ENCODE peak calls at places on chromosomes 2 and 18, in ten cellular contexts. M, N, Z, O, P, A, L, B, Q and K are unnamed samples. For H3K27me3, the result is how much of the 10 kb centered on the place peaks cover.

GRCh38 chr2:71694501-71695234 is 241.3 kb downstream of the DYSF start:
- DNase-seq in B (no peak), Q (no peak), O (no peak), P (no peak), M (no peak), N (no peak), A (no peak), Z (no peak), L (no peak), K (no peak)

GRCh38 chr18:65750421-65751144 is at the start of gene CDH7:
- DNase-seq in O (no peak), L (no peak), Z (no peak), Q (peak), B (no peak), M (peak), P (no peak), A (no peak), N (no peak), K (no peak)

GRCh38 chr18:70366174-70366573 is 77.3 kb downstream of the SOCS6 start:
- DNase-seq in Q (no peak), N (no peak), L (no peak), Z (no peak), B (no peak), M (no peak), P (no peak), A (no peak), O (no peak), K (no peak)

GRCh38 chr2:101251844-101252407 is 760 bp upstream of the CNOT11 start:
- DNase-seq in M (peak), L (peak), P (no peak), O (no peak), Z (no peak), A (no peak), N (peak), Q (no peak), B (peak), K (peak)

GRCh38 chr18:47150824-47151366 is 595 bp upstream of the HDHD2 start:
- DNase-seq in M (no peak), Z (no peak), P (no peak), L (peak), A (no peak), B (no peak), O (peak), N (peak), Q (no peak), K (no peak)

GRCh38 chr2:160282063-160282580 is 82.0 kb upstream of the ITGB6 start:
- DNase-seq in B (no peak), M (no peak), Z (no peak), A (no peak), O (no peak), Q (no peak), N (no peak), L (no peak), P (no peak), K (no peak)

GRCh38 chr2:9085353-9085752 is 81.9 kb upstream of the MBOAT2 start:
- DNase-seq in L (no peak), Z (peak), Q (no peak), A (no peak), N (no peak), B (no peak), P (no peak), M (no peak), O (no peak), K (no peak)

GRCh38 chr18:13376841-13377351 is 158.3 kb downstream of the LDLRAD4 start:
- DNase-seq in B (peak), A (peak), P (no peak), L (peak), N (no peak), Z (no peak), M (no peak), Q (no peak), O (no peak), K (no peak)

GRCh38 chr2:159249955-159250723 is 36.4 kb downstream of the WDSUB1 start:
- DNase-seq in A (peak), O (peak), M (peak), B (no peak), N (peak), P (no peak), L (no peak), Z (peak), Q (peak), K (no peak)

GRCh38 chr2:85843543-85843942 is 45.2 kb downstream of the ST3GAL5 start:
- DNase-seq in O (no peak), Z (no peak), N (no peak), B (no peak), P (no peak), A (no peak), Q (no peak), M (no peak), L (no peak), K (peak)

GRCh38 chr2:74093426-74093825 is 54.3 kb downstream of the BOLA3 start:
- DNase-seq in P (no peak), L (no peak), B (no peak), A (no peak), Z (no peak), Q (no peak), O (no peak), M (no peak), N (no peak), K (no peak)

GRCh38 chr2:36416370-36417165 is 61.0 kb downstream of the CRIM1 start:
- DNase-seq in O (no peak), A (no peak), Q (no peak), B (no peak), L (no peak), N (no peak), Z (no peak), M (no peak), P (no peak), K (no peak)

GRCh38 chr18:35478520-35479435 is 19.0 kb downstream of the INO80C start:
- DNase-seq in P (no peak), N (no peak), Z (peak), A (no peak), Q (no peak), L (no peak), B (no peak), M (peak), O (peak), K (peak)

GRCh38 chr2:39528701-39529100 is 91.6 kb upstream of the MAP4K3 start:
- DNase-seq in Q (no peak), A (no peak), O (no peak), Z (no peak), N (no peak), B (no peak), P (no peak), L (no peak), M (no peak), K (no peak)

GRCh38 chr2:216370961-216371633 is 1.2 kb downstream of the MARCHF4 start:
- DNase-seq in M (peak), B (no peak), L (no peak), Z (peak), N (no peak), O (no peak), P (no peak), A (no peak), Q (peak), K (no peak)

GRCh38 chr18:76259012-76259568 is 236.0 kb downstream of the ZNF516 start:
- DNase-seq in B (no peak), N (no peak), P (no peak), M (no peak), Q (no peak), A (no peak), L (no peak), O (no peak), Z (no peak), K (no peak)

GRCh38 chr2:30796723-30797122 is 10.5 kb downstream of the CAPN13 start:
- DNase-seq in B (no peak), A (no peak), M (no peak), L (no peak), O (no peak), P (no peak), N (peak), Q (no peak), Z (no peak), K (no peak)

GRCh38 chr18:36314754-36315153 is 17.2 kb downstream of the FHOD3 start:
- DNase-seq in B (no peak), A (no peak), P (no peak), O (no peak), N (no peak), L (no peak), Z (peak), M (peak), Q (no peak), K (no peak)

GRCh38 chr2:86774862-86775261 is 15.9 kb downstream of the CD8A start:
- DNase-seq in M (no peak), Z (no peak), A (no peak), Q (no peak), N (no peak), O (no peak), P (no peak), L (no peak), B (no peak), K (no peak)

GRCh38 chr2:126703311-126703710 is 47.4 kb downstream of the GYPC start:
- DNase-seq in N (no peak), M (no peak), B (no peak), L (no peak), P (no peak), O (no peak), Q (no peak), Z (no peak), A (no peak), K (no peak)

GRCh38 chr2:42270757-42271156 is 90.3 kb downstream of the COX7A2L start:
- DNase-seq in N (no peak), Z (no peak), B (no peak), A (no peak), Q (no peak), L (no peak), P (no peak), M (no peak), O (no peak), K (no peak)

GRCh38 chr2:130836501-130837174 is at the start of gene ARHGEF4:
- DNase-seq in O (no peak), N (peak), P (no peak), Z (peak), L (no peak), A (no peak), B (no peak), M (peak), Q (peak), K (no peak)

GRCh38 chr2:26216587-26216986 is 27.8 kb downstream of the HADHA start:
- DNase-seq in Z (no peak), N (no peak), B (no peak), M (no peak), L (no peak), A (no peak), O (no peak), P (no peak), Q (no peak), K (no peak)

GRCh38 chr2:213149332-213149875 is 2.0 kb downstream of the IKZF2 start:
- DNase-seq in P (no peak), N (no peak), O (peak), A (no peak), B (no peak), Z (peak), M (no peak), L (no peak), Q (no peak), K (no peak)

GRCh38 chr2:59182249-59182648 is 941.1 kb upstream of the FANCL start:
- DNase-seq in P (no peak), A (no peak), Z (peak), M (no peak), L (no peak), B (no peak), Q (no peak), O (no peak), N (no peak), K (peak)

GRCh38 chr2:12017499-12018185 is 271.2 kb downstream of the LPIN1 start:
- DNase-seq in O (no peak), Q (no peak), A (no peak), M (no peak), L (no peak), Z (no peak), P (no peak), N (no peak), B (no peak), K (no peak)

GRCh38 chr2:37918742-37919186 is 6.3 kb upstream of the RMDN2 start:
- DNase-seq in A (no peak), O (no peak), Q (no peak), M (no peak), Z (no peak), P (no peak), L (no peak), N (no peak), B (no peak), K (no peak)

GRCh38 chr2:218130373-218130772 is 4.5 kb downstream of the CXCR2 start:
- DNase-seq in Q (no peak), N (no peak), L (peak), A (no peak), B (no peak), P (no peak), M (no peak), Z (no peak), O (no peak), K (no peak)

GRCh38 chr2:218130822-218131221 is 5.0 kb downstream of the CXCR2 start:
- DNase-seq in Q (no peak), B (no peak), P (no peak), A (no peak), M (no peak), Z (no peak), O (no peak), L (no peak), N (no peak), K (no peak)

GRCh38 chr2:218128781-218129478 is 3.1 kb downstream of the CXCR2 start:
- DNase-seq in Z (no peak), P (no peak), A (no peak), M (no peak), B (no peak), Q (no peak), L (no peak), O (no peak), N (no peak), K (no peak)

GRCh38 chr2:218127929-218128455 is 2.2 kb downstream of the CXCR2 start:
- DNase-seq in P (no peak), M (no peak), L (no peak), Q (no peak), B (no peak), Z (no peak), N (no peak), O (no peak), A (no peak), K (no peak)

GRCh38 chr2:218129756-218130155 is 3.9 kb downstream of the CXCR2 start:
- DNase-seq in O (peak), P (no peak), A (no peak), L (no peak), Z (peak), Q (no peak), M (no peak), B (no peak), N (no peak), K (no peak)
- H3K27me3 ChIP-seq in O (under half), P (under half), A (under half), L (under half), Z (half or more), Q (under half), M (under half), B (under half), N (under half), K (under half)

GRCh38 chr2:27256855-27257454 is 5.9 kb downstream of the SLC30A3 start:
- DNase-seq in Q (no peak), B (no peak), O (no peak), A (no peak), N (no peak), L (no peak), Z (no peak), P (no peak), M (no peak), K (no peak)
- H3K27me3 ChIP-seq in Q (under half), B (half or more), O (under half), A (half or more), N (under half), L (under half), Z (under half), P (half or more), M (under half), K (under half)

GRCh38 chr2:1041012-1041805 is 90.6 kb downstream of the SNTG2 start:
- DNase-seq in L (no peak), Z (no peak), Q (no peak), O (no peak), P (no peak), M (no peak), A (no peak), N (peak), B (no peak), K (no peak)

GRCh38 chr2:1049691-1050090 is 99.0 kb downstream of the SNTG2 start:
- DNase-seq in Z (peak), L (no peak), N (no peak), B (no peak), M (no peak), Q (no peak), O (no peak), P (no peak), A (no peak), K (no peak)

GRCh38 chr2:1047485-1047884 is 96.8 kb downstream of the SNTG2 start:
- DNase-seq in Q (no peak), Z (peak), B (no peak), A (no peak), M (no peak), P (no peak), L (no peak), O (no peak), N (no peak), K (peak)

GRCh38 chr2:1046067-1046466 is 95.4 kb downstream of the SNTG2 start:
- DNase-seq in M (no peak), L (no peak), Z (no peak), B (no peak), P (no peak), Q (no peak), O (no peak), A (no peak), N (no peak), K (no peak)

GRCh38 chr2:1045109-1045508 is 94.5 kb downstream of the SNTG2 start:
- DNase-seq in B (no peak), O (no peak), L (no peak), A (no peak), Z (no peak), P (no peak), M (no peak), N (no peak), Q (no peak), K (no peak)
- H3K27me3 ChIP-seq in B (under half), O (under half), L (under half), A (under half), Z (under half), P (under half), M (under half), N (under half), Q (under half), K (under half)

DNA sequence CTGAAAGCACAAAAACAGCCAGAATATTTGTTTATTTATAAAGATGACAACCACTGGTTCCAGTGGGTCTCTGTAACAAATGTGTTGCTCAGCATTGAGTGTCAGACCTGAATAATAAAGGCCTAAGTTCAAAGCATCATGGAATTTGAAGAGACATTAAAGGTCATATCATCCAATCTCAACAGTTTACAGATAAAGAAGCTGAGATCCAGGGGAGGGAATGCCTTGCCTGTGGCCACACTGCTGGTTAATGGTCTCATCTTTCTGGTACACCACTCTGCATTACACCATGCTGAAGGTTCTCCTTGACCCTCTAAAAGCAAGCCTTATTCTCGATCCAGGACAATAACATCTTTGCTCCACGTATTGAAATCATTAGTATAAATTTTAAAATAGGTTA is 446.5 kb upstream of the ACVR2A start:
- DNase-seq in B (no peak), L (no peak), P (no peak), N (no peak), M (no peak), A (no peak), Z (no peak), O (no peak), Q (no peak), K (no peak)
- H3K27me3 ChIP-seq in B (under half), L (under half), P (under half), N (under half), M (under half), A (under half), Z (under half), O (under half), Q (under half), K (under half)

DNA sequence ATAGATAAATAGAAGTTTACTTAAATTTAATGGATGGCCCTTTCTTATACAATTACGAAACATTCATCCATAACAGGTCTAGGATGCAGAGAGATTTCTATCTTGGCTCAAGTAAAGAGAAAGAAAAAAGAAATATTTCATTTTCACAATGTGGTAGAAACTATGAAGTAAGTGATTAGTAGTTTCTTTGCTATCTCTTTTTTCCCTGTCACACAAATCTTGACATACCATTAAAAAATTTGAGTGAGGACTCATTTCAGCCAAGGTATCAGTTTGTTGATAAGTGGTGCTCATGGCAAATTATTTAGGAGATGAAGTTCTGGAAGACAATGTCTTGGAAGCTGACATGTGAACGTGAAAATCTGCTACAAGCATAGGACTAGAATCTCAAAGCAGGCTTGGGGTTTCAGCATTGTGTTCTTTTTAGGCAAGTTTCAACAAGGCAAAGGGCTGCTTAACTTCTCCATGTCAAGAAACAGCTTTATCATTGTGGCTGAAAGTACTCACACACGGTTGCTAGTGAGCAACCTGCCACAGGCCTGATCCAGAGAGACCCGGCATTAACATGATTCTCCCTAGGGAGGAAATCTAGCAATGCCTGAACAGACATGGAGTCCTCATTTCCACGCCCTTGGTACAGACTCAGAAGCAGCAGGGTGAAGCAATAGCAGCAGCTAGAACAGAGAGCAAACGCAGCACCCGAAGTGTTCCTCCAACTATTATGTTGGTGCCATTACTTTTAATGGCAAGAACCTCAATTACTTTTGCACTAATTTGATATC is 414.5 kb downstream of the DLGAP1 start:
- DNase-seq in Z (no peak), O (no peak), Q (no peak), N (no peak), L (no peak), P (no peak), B (no peak), A (no peak), M (no peak), K (no peak)
- H3K27me3 ChIP-seq in Z (under half), O (under half), Q (under half), N (under half), L (under half), P (under half), B (under half), A (under half), M (under half), K (under half)

GRCh38 chr18:12121175-12122095 is 27.8 kb downstream of the ANKRD62 start:
- DNase-seq in L (no peak), Z (peak), O (no peak), N (no peak), B (no peak), P (no peak), A (no peak), M (no peak), Q (no peak), K (peak)
- H3K27me3 ChIP-seq in L (under half), Z (under half), O (under half), N (under half), B (under half), P (under half), A (under half), M (under half), Q (under half), K (under half)

GRCh38 chr18:57433492-57434176 is 1.5 kb upstream of the ONECUT2 start:
- DNase-seq in Q (no peak), O (peak), N (no peak), B (no peak), P (no peak), A (no peak), Z (peak), M (no peak), L (no peak), K (no peak)

GRCh38 chr18:57434177-57434535 is 1.0 kb upstream of the ONECUT2 start:
- DNase-seq in L (no peak), B (no peak), M (no peak), A (no peak), Q (no peak), Z (no peak), N (no peak), P (no peak), O (no peak), K (no peak)

GRCh38 chr18:57431512-57432080 is 3.6 kb upstream of the ONECUT2 start:
- DNase-seq in L (no peak), B (no peak), A (no peak), P (no peak), Q (no peak), N (no peak), Z (no peak), M (no peak), O (no peak), K (peak)

GRCh38 chr18:57432118-57432517 is 3.1 kb upstream of the ONECUT2 start:
- DNase-seq in Z (no peak), Q (no peak), B (no peak), N (no peak), L (no peak), M (no peak), O (no peak), A (no peak), P (no peak), K (no peak)

DNA sequence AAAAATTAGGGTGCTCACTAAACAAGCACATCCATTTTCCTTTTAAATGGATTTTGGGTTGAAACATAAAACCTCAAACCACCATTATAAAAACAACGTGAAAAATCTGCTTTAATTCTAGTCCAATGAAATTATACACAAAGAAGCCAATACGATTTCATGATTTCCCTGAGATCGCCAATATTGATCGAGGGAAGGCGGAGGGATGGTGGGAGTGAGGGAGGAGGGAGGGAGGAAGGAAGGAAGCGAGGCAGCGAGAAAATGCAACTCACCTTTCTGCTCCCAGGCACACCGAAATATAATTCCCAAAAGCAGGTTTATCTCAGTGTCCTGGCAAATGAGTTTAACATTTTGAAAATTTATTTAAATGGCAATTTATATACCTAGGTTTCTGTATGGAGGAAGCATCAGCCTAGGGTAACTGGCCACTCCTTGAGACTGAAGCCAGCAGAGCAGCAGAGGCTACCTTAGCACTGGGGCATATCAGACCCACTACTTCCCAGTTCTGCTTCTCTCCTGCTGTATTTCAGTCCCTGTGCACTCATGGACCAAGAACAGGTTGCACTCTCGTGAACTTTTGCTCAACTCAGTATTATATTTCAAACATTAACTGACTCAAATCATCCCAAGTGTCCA is 2.3 kb upstream of the ONECUT2 start:
- DNase-seq in L (no peak), Z (no peak), N (no peak), M (no peak), B (no peak), A (no peak), O (no peak), P (no peak), Q (no peak), K (no peak)
- H3K27me3 ChIP-seq in L (half or more), Z (half or more), N (under half), M (under half), B (half or more), A (half or more), O (half or more), P (half or more), Q (half or more), K (under half)